ENCODE peak calls at places on chromosome 6, in six cellular contexts. E is uterus, S is A549, I is hepatocyte, Q is tibial artery, W is lower lobe of right lung. V is an unnamed sample.
A peak's percentile ranks its signal among the peaks of the same experiment; 100 is the strongest.

GRCh38 chr6:134063966-134064445 is 11.6 kb upstream of the SLC2A12 start:
- DNase-seq in E (peak; percentile 75), S (peak; percentile 69), I (peak; percentile 77), Q (peak; percentile 82), W (no peak), V (peak; percentile 82)

GRCh38 chr6:160733045-160733646 is 31.1 kb downstream of the PLG start:
- DNase-seq in E (peak; percentile 33), S (peak; percentile 7), I (peak; percentile 80), Q (no peak), W (no peak), V (no peak)

GRCh38 chr6:118704911-118705310 is 53.5 kb upstream of the CEP85L start:
- DNase-seq in E (no peak), S (no peak), I (no peak), Q (no peak), W (no peak), V (no peak)

GRCh38 chr6:99073223-99073622 is 125.5 kb upstream of the FBXL4 start:
- DNase-seq in E (no peak), S (no peak), I (no peak), Q (no peak), W (no peak), V (no peak)

GRCh38 chr6:30774701-30775100 is 30.4 kb upstream of the IER3 start:
- DNase-seq in E (no peak), S (no peak), I (no peak), Q (no peak), W (no peak), V (no peak)

GRCh38 chr6:2891768-2892170 is 11.3 kb downstream of the SERPINB9 start:
- DNase-seq in E (peak; percentile 57), S (no peak), I (no peak), Q (no peak), W (no peak), V (no peak)

GRCh38 chr6:6734463-6735455 is 146.2 kb downstream of the LY86 start:
- DNase-seq in E (no peak), S (no peak), I (no peak), Q (no peak), W (no peak), V (no peak)

GRCh38 chr6:96499781-96500180 is 21.8 kb upstream of the UFL1 start:
- DNase-seq in E (no peak), S (no peak), I (no peak), Q (no peak), W (no peak), V (no peak)

GRCh38 chr6:90194371-90194841 is 102.2 kb downstream of the BACH2 start:
- DNase-seq in E (no peak), S (no peak), I (no peak), Q (no peak), W (no peak), V (no peak)

GRCh38 chr6:26056583-26057350 is 30.5 kb upstream of the HFE start:
- DNase-seq in E (peak; percentile 52), S (peak; percentile 55), I (peak; percentile 37), Q (no peak), W (no peak), V (no peak)

GRCh38 chr6:99940582-99940981 is 53.4 kb downstream of the MCHR2 start:
- DNase-seq in E (no peak), S (no peak), I (no peak), Q (no peak), W (no peak), V (no peak)

GRCh38 chr6:16108996-16109658 is 19.8 kb upstream of the MYLIP start:
- DNase-seq in E (peak; percentile 47), S (no peak), I (peak; percentile 48), Q (peak; percentile 70), W (peak; percentile 47), V (no peak)

GRCh38 chr6:13396241-13396792 is 68.0 kb upstream of the TBC1D7 start:
- DNase-seq in E (no peak), S (no peak), I (no peak), Q (no peak), W (no peak), V (no peak)

GRCh38 chr6:122666418-122666817 is 56.2 kb downstream of the PKIB start:
- DNase-seq in E (no peak), S (no peak), I (no peak), Q (no peak), W (no peak), V (no peak)

GRCh38 chr6:235763-236360 is 56.4 kb upstream of the DUSP22 start:
- DNase-seq in E (peak; percentile 37), S (no peak), I (no peak), Q (no peak), W (no peak), V (no peak)

GRCh38 chr6:143872211-143872610 is 7.9 kb downstream of the ZC2HC1B start:
- DNase-seq in E (no peak), S (no peak), I (no peak), Q (no peak), W (no peak), V (no peak)

GRCh38 chr6:131013495-131013894 is 49.5 kb downstream of the EPB41L2 start:
- DNase-seq in E (no peak), S (no peak), I (no peak), Q (no peak), W (no peak), V (no peak)

GRCh38 chr6:81878479-81878878 is 126.0 kb upstream of the TENT5A start:
- DNase-seq in E (no peak), S (no peak), I (no peak), Q (no peak), W (no peak), V (no peak)

GRCh38 chr6:1027109-1027794 is 284.6 kb upstream of the FOXQ1 start:
- DNase-seq in E (no peak), S (peak; percentile 18), I (peak; percentile 23), Q (no peak), W (no peak), V (no peak)

GRCh38 chr6:32718879-32719278 is 22.3 kb upstream of the HLA-DQA2 start:
- DNase-seq in E (no peak), S (no peak), I (no peak), Q (no peak), W (no peak), V (no peak)

GRCh38 chr6:71289039-71289801 is 609 bp downstream of the OGFRL1 start:
- DNase-seq in E (no peak), S (no peak), I (peak; percentile 52), Q (no peak), W (peak; percentile 60), V (no peak)

GRCh38 chr6:103784117-103784516 is 1075.6 kb downstream of the HACE1 start:
- DNase-seq in E (no peak), S (no peak), I (no peak), Q (no peak), W (no peak), V (no peak)

GRCh38 chr6:5138995-5139827 is 54.1 kb downstream of the PPP1R3G start:
- DNase-seq in E (no peak), S (no peak), I (no peak), Q (no peak), W (no peak), V (no peak)

GRCh38 chr6:16700202-16700997 is 60.9 kb downstream of the ATXN1 start:
- DNase-seq in E (no peak), S (no peak), I (no peak), Q (no peak), W (no peak), V (no peak)

GRCh38 chr6:54053893-54054391 is 57.3 kb upstream of the MLIP start:
- DNase-seq in E (no peak), S (no peak), I (peak; percentile 80), Q (no peak), W (no peak), V (no peak)

GRCh38 chr6:136011475-136011874 is 160.0 kb downstream of the PDE7B start:
- DNase-seq in E (no peak), S (no peak), I (no peak), Q (no peak), W (no peak), V (no peak)

GRCh38 chr6:13194852-13195251 is 133.5 kb downstream of the TBC1D7 start:
- DNase-seq in E (no peak), S (peak; percentile 55), I (peak; percentile 71), Q (no peak), W (peak; percentile 59), V (no peak)

GRCh38 chr6:44386929-44387345 is 569 bp upstream of the CDC5L start:
- DNase-seq in E (peak; percentile 34), S (peak; percentile 21), I (peak; percentile 20), Q (no peak), W (no peak), V (no peak)

GRCh38 chr6:44388876-44389275 is 1.4 kb downstream of the CDC5L start:
- DNase-seq in E (no peak), S (no peak), I (no peak), Q (no peak), W (no peak), V (no peak)

GRCh38 chr6:44386364-44386928 is 1.1 kb upstream of the CDC5L start:
- DNase-seq in E (peak; percentile 53), S (no peak), I (peak; percentile 38), Q (peak; percentile 82), W (peak; percentile 85), V (peak; percentile 70)

GRCh38 chr6:44387346-44388134 is at the start of gene CDC5L:
- DNase-seq in E (peak; percentile 98), S (peak; percentile 93), I (peak; percentile 98), Q (peak; percentile 98), W (peak; percentile 94), V (peak; percentile 98)

GRCh38 chr6:44388135-44388487 is 605 bp downstream of the CDC5L start:
- DNase-seq in E (no peak), S (no peak), I (no peak), Q (no peak), W (no peak), V (no peak)
- H3K27ac ChIP-seq in E (peak overlapping the region; percentile 92), S (peak overlapping the region; percentile 95), I (peak overlapping the region; percentile 94), Q (peak overlapping the region; percentile 98), W (peak overlapping the region; percentile 90), V (peak overlapping the region; percentile 98)

GRCh38 chr6:27679968-27680694 is 207.2 kb upstream of the ZNF184 start:
- DNase-seq in E (no peak), S (no peak), I (no peak), Q (no peak), W (no peak), V (no peak)
- H3K4me3 ChIP-seq in E (peak overlapping the region; percentile 20), S (no peak overlapping the region), I (peak overlapping the region; percentile 32), Q (no peak overlapping the region), W (no peak overlapping the region), V (no peak overlapping the region)

GRCh38 chr6:50843842-50844241 is 25.2 kb downstream of the TFAP2B start:
- DNase-seq in E (no peak), S (peak; percentile 2), I (no peak), Q (no peak), W (peak; percentile 50), V (no peak)
- TF ChIP-seq CTCF in E (no peak), S (no peak), I (no peak), Q (no peak), W (no peak), V (no peak)

DNA sequence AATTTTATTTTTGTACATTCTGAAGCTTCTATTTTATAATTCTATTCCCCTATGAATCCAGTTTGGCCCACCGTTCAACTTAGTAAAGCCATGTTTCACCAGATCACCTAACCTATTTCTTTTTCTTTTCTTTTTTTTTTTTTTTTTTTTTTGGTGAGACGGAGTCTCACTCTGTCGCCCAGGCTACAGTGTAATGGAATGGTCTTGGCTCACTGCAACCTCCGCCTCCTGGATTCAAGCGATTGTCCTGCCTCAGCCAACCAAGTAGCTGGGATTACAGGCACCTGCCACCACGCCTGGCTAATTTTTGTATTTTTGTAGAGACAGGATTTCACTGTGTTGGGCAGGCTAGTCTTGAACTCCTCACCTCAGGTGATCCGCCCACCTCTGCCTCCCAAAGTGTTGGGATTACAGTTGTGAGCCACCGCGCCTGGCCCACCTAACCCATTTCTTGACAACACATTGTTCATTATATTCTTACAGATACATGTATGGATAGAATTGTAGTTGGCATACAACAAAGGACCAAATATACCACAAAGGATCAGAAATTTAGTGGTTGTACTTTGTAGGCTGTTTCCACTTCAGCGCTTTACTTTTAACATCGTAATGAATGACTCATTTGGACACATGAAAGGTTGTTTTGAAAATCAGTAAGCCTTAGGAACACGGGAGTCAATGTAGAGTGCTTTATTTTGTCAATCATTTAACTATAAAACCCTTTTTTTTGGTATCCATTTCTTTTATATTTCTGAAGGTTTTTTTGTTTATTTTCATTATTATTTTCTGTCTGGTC is 63.2 kb downstream of the GJA1 start:
- DNase-seq in E (peak; percentile 44), S (no peak), I (no peak), Q (no peak), W (no peak), V (no peak)
- H3K27ac ChIP-seq in E (peak overlapping the region; percentile 83), S (peak overlapping the region; percentile 77), I (no peak overlapping the region), Q (peak overlapping the region; percentile 45), W (no peak overlapping the region), V (no peak overlapping the region)

V was measured in right atrium auricular region.